ENCODE peak calls at places on chromosomes 5 and 9, in nine cellular contexts. L, U, K, P, Y, J, X, T and B are unnamed samples.

GRCh38 chr5:180339583-180340183 is 13.5 kb downstream of the GFPT2 start:
- DNase-seq in L (no peak), U (no peak), K (no peak), P (no peak), Y (no peak), J (no peak), X (no peak), T (no peak), B (no peak)

GRCh38 chr5:343461-344401 is 22.2 kb downstream of the AHRR start:
- DNase-seq in L (no peak), U (peak), K (no peak), P (peak), Y (peak), J (no peak), X (no peak), T (peak), B (no peak)

GRCh38 chr5:143188083-143188482 is 215.4 kb downstream of the NR3C1 start:
- DNase-seq in L (no peak), U (no peak), K (no peak), P (no peak), Y (no peak), J (no peak), X (no peak), T (no peak), B (no peak)

GRCh38 chr5:10323588-10324488 is 16.1 kb upstream of the CMBL start:
- DNase-seq in L (no peak), U (no peak), K (no peak), P (no peak), Y (no peak), J (no peak), X (no peak), T (no peak), B (no peak)

GRCh38 chr9:132670816-132671371 is 630 bp downstream of the GTF3C4 start:
- DNase-seq in L (peak), U (peak), K (peak), P (peak), Y (peak), J (no peak), X (no peak), T (peak), B (no peak)

GRCh38 chr5:158380661-158381060 is 521.7 kb upstream of the CLINT1 start:
- DNase-seq in L (peak), U (no peak), K (no peak), P (no peak), Y (no peak), J (no peak), X (no peak), T (no peak), B (peak)

GRCh38 chr9:87662808-87663528 is 63.0 kb upstream of the CTSL start:
- DNase-seq in L (peak), U (peak), K (peak), P (peak), Y (peak), J (peak), X (no peak), T (peak), B (peak)

GRCh38 chr5:123036391-123037103 is at the start of gene PPIC:
- DNase-seq in L (peak), U (peak), K (no peak), P (peak), Y (peak), J (peak), X (peak), T (peak), B (peak)

GRCh38 chr5:157253547-157253946 is 12.4 kb upstream of the CYFIP2 start:
- DNase-seq in L (peak), U (peak), K (no peak), P (peak), Y (no peak), J (peak), X (peak), T (peak), B (peak)

GRCh38 chr9:92206490-92206889 is 87.0 kb downstream of the IARS1 start:
- DNase-seq in L (peak), U (peak), K (no peak), P (no peak), Y (no peak), J (no peak), X (no peak), T (no peak), B (no peak)

GRCh38 chr5:154541553-154541952 is 63.5 kb upstream of the HAND1 start:
- DNase-seq in L (no peak), U (no peak), K (no peak), P (no peak), Y (no peak), J (no peak), X (no peak), T (no peak), B (no peak)

GRCh38 chr9:130626249-130626982 is 38.0 kb upstream of the PRDM12 start:
- DNase-seq in L (no peak), U (peak), K (no peak), P (no peak), Y (no peak), J (no peak), X (no peak), T (no peak), B (no peak)

GRCh38 chr9:135224286-135224871 is 136.9 kb downstream of the OLFM1 start:
- DNase-seq in L (no peak), U (no peak), K (no peak), P (no peak), Y (no peak), J (no peak), X (no peak), T (no peak), B (peak)

GRCh38 chr5:37838152-37838932 is 1.5 kb downstream of the GDNF start:
- DNase-seq in L (no peak), U (peak), K (no peak), P (no peak), Y (peak), J (peak), X (peak), T (no peak), B (peak)

GRCh38 chr5:87141544-87141943 is 126.1 kb upstream of the RASA1 start:
- DNase-seq in L (no peak), U (no peak), K (no peak), P (no peak), Y (no peak), J (no peak), X (no peak), T (no peak), B (no peak)

GRCh38 chr9:34647651-34648050 is 1.2 kb downstream of the GALT start:
- DNase-seq in L (no peak), U (no peak), K (no peak), P (no peak), Y (no peak), J (no peak), X (no peak), T (no peak), B (no peak)

GRCh38 chr5:65919773-65920172 is 6.6 kb upstream of the ERBIN start:
- DNase-seq in L (no peak), U (no peak), K (no peak), P (no peak), Y (no peak), J (no peak), X (no peak), T (no peak), B (no peak)

GRCh38 chr5:43038523-43038989 is 1.6 kb downstream of the ANXA2R start:
- DNase-seq in L (no peak), U (peak), K (no peak), P (no peak), Y (no peak), J (no peak), X (no peak), T (no peak), B (no peak)

GRCh38 chr5:168879929-168880328 is 300.8 kb upstream of the PANK3 start:
- DNase-seq in L (no peak), U (peak), K (no peak), P (no peak), Y (peak), J (no peak), X (no peak), T (no peak), B (no peak)

GRCh38 chr5:106854941-106855340 is 815.8 kb downstream of the EFNA5 start:
- DNase-seq in L (no peak), U (no peak), K (no peak), P (no peak), Y (no peak), J (no peak), X (no peak), T (no peak), B (no peak)

GRCh38 chr9:35660966-35661413 is 2.9 kb downstream of the CCDC107 start:
- DNase-seq in L (no peak), U (peak), K (no peak), P (no peak), Y (no peak), J (peak), X (peak), T (no peak), B (peak)

GRCh38 chr5:95838001-95838520 is 15.5 kb upstream of the GLRX start:
- DNase-seq in L (no peak), U (no peak), K (no peak), P (no peak), Y (no peak), J (peak), X (peak), T (no peak), B (peak)

GRCh38 chr5:173229966-173230740 is 4.9 kb downstream of the NKX2-5 start:
- DNase-seq in L (no peak), U (no peak), K (no peak), P (no peak), Y (no peak), J (no peak), X (no peak), T (no peak), B (no peak)

GRCh38 chr5:39082995-39083394 is 8.8 kb upstream of the RICTOR start:
- DNase-seq in L (no peak), U (no peak), K (no peak), P (no peak), Y (no peak), J (no peak), X (no peak), T (no peak), B (no peak)

GRCh38 chr9:98784855-98785254 is 11.5 kb downstream of the ANKS6 start:
- DNase-seq in L (no peak), U (no peak), K (no peak), P (no peak), Y (no peak), J (no peak), X (no peak), T (no peak), B (no peak)

GRCh38 chr5:82205005-82205404 is 73.1 kb downstream of the RPS23 start:
- DNase-seq in L (peak), U (no peak), K (no peak), P (no peak), Y (no peak), J (no peak), X (no peak), T (no peak), B (no peak)

GRCh38 chr5:56507348-56507930 is 274.3 kb upstream of the ANKRD55 start:
- DNase-seq in L (no peak), U (no peak), K (no peak), P (no peak), Y (no peak), J (no peak), X (no peak), T (peak), B (no peak)

GRCh38 chr5:58582004-58582403 is 871 bp upstream of the RAB3C start:
- DNase-seq in L (no peak), U (peak), K (no peak), P (no peak), Y (no peak), J (no peak), X (peak), T (peak), B (peak)

GRCh38 chr5:150642567-150642927 is 2.1 kb downstream of the SYNPO start:
- DNase-seq in L (peak), U (peak), K (no peak), P (peak), Y (no peak), J (no peak), X (no peak), T (no peak), B (no peak)

GRCh38 chr5:43514471-43514815 is 505 bp downstream of the C5orf34 start:
- DNase-seq in L (no peak), U (peak), K (no peak), P (peak), Y (peak), J (no peak), X (no peak), T (peak), B (no peak)

GRCh38 chr5:112390327-112390726 is 28.8 kb downstream of the EPB41L4A start:
- DNase-seq in L (no peak), U (no peak), K (no peak), P (no peak), Y (no peak), J (no peak), X (no peak), T (no peak), B (no peak)

GRCh38 chr9:109244179-109245132 is 76.4 kb downstream of the EPB41L4B start:
- DNase-seq in L (peak), U (peak), K (peak), P (peak), Y (peak), J (peak), X (peak), T (peak), B (peak)

GRCh38 chr5:120164037-120164436 is 300.1 kb upstream of the PRR16 start:
- DNase-seq in L (no peak), U (no peak), K (no peak), P (no peak), Y (no peak), J (no peak), X (no peak), T (no peak), B (no peak)

GRCh38 chr9:114282926-114283325 is 40.0 kb upstream of the ORM1 start:
- DNase-seq in L (no peak), U (peak), K (no peak), P (peak), Y (no peak), J (no peak), X (no peak), T (no peak), B (no peak)

GRCh38 chr9:995776-996175 is 19.3 kb downstream of the DMRT3 start:
- DNase-seq in L (no peak), U (no peak), K (no peak), P (peak), Y (no peak), J (no peak), X (no peak), T (no peak), B (no peak)

GRCh38 chr9:17597977-17598376 is 19.1 kb downstream of the SH3GL2 start:
- DNase-seq in L (no peak), U (no peak), K (no peak), P (no peak), Y (no peak), J (no peak), X (no peak), T (no peak), B (no peak)

GRCh38 chr9:77807846-77808749 is 160.0 kb upstream of the GNA14 start:
- DNase-seq in L (no peak), U (peak), K (no peak), P (no peak), Y (no peak), J (no peak), X (no peak), T (peak), B (no peak)